ENCODE peak calls at places on chromosomes 5 and 9, in five cellular contexts. T, G, Q, N and M are unnamed samples.

GRCh38 chr5:127934791-127935256 is 148.7 kb upstream of the SLC12A2 start:
- DNase-seq in G (peak; percentile 94), T (peak; percentile 82), Q (peak; percentile 36), N (peak; percentile 97), M (peak; percentile 78)

GRCh38 chr5:15472116-15472515 is 27.9 kb upstream of the FBXL7 start:
- DNase-seq in N (no peak), Q (no peak), G (no peak), T (peak; percentile 74), M (no peak)

GRCh38 chr9:78146241-78146640 is 89.6 kb upstream of the CEP78 start:
- DNase-seq in T (no peak), Q (no peak), G (no peak), N (no peak), M (no peak)

GRCh38 chr5:38445374-38446028 is 110.9 kb downstream of the LIFR start:
- DNase-seq in Q (no peak), N (no peak), T (no peak), G (no peak), M (no peak)

GRCh38 chr9:20041717-20042116 is 252.9 kb upstream of the SLC24A2 start:
- DNase-seq in T (no peak), G (no peak), N (no peak), Q (no peak), M (no peak)

GRCh38 chr9:22682536-22683392 is 236.1 kb downstream of the DMRTA1 start:
- DNase-seq in G (no peak), T (no peak), N (no peak), Q (no peak), M (no peak)

GRCh38 chr5:140298183-140298601 is 4.7 kb downstream of the PFDN1 start:
- DNase-seq in N (peak; percentile 16), T (peak; percentile 15), Q (no peak), G (no peak), M (no peak)

GRCh38 chr5:62044989-62045388 is 261.0 kb upstream of the KIF2A start:
- DNase-seq in Q (no peak), N (no peak), G (no peak), T (no peak), M (no peak)

GRCh38 chr5:67639311-67639710 is 442.7 kb upstream of the CD180 start:
- DNase-seq in T (peak; percentile 15), N (no peak), Q (no peak), G (no peak), M (no peak)

GRCh38 chr5:55456216-55456895 is 78.4 kb downstream of the PLPP1 start:
- DNase-seq in N (no peak), T (no peak), Q (no peak), G (no peak), M (no peak)

GRCh38 chr9:100186356-100186755 is 87.3 kb downstream of the INVS start:
- DNase-seq in N (no peak), G (no peak), T (no peak), Q (no peak), M (no peak)

GRCh38 chr5:127338501-127338900 is 47.9 kb downstream of the MEGF10 start:
- DNase-seq in N (no peak), G (no peak), T (no peak), Q (no peak), M (no peak)

GRCh38 chr5:140420226-140420570 is 18.6 kb downstream of the ANKHD1 start:
- DNase-seq in Q (no peak), N (no peak), G (no peak), T (no peak), M (no peak)

GRCh38 chr9:33117306-33117705 is 40.8 kb upstream of the SMU1 start:
- DNase-seq in Q (no peak), N (no peak), G (no peak), T (no peak), M (no peak)

GRCh38 chr5:82386576-82386975 is 108.4 kb upstream of the RPS23 start:
- DNase-seq in T (no peak), N (no peak), G (no peak), Q (no peak), M (no peak)

GRCh38 chr9:136902259-136902821 is 16.0 kb downstream of the TRAF2 start:
- DNase-seq in N (no peak), Q (peak; percentile 89), T (no peak), G (no peak), M (no peak)

GRCh38 chr5:93916872-93917271 is 175.5 kb upstream of the POU5F2 start:
- DNase-seq in T (no peak), N (no peak), Q (no peak), G (no peak), M (no peak)

GRCh38 chr9:107375651-107376369 is 92.7 kb downstream of the RAD23B start:
- DNase-seq in Q (no peak), T (no peak), G (no peak), N (no peak), M (no peak)

DNA sequence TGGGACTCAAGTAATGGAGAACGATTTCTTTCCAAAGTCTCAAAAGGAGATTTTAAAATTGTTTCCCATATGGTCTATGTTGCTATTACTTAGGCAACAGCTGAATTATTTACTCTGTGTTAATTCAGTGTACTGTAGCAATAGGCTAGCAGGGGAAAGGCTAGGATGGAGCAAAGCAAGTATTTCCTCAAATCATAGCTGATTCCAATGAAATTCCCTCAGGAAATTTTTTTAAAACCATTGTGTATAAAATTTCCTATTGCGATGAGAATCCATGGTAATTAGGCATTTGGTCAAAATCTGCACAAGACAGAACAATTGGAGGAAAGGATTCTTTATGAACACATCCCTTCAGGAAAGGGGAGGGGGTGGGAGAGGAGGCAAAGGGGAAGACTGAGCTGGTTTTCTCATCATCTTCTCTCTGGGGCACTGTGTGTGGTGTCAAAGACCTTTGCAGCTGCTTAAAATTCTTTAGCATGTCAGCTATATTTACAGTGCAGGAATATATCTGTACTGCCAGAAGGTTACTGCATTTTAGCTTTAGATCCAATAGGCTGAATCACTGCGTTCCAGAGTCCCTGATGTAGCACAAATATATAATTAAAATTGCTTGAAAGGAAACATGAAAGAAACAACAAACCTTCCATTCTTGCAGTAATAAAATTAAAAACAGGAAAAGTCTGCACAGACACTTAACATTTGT is 95.3 kb downstream of the ZNF608 start:
- DNase-seq in G (no peak), N (no peak), T (no peak), Q (no peak), M (peak; percentile 18)
- H3K4me3 ChIP-seq in G (peak overlapping the region; percentile 47), N (peak overlapping the region; percentile 31), T (peak overlapping the region; percentile 49), Q (peak overlapping the region; percentile 52), M (peak overlapping the region; percentile 40)

DNA sequence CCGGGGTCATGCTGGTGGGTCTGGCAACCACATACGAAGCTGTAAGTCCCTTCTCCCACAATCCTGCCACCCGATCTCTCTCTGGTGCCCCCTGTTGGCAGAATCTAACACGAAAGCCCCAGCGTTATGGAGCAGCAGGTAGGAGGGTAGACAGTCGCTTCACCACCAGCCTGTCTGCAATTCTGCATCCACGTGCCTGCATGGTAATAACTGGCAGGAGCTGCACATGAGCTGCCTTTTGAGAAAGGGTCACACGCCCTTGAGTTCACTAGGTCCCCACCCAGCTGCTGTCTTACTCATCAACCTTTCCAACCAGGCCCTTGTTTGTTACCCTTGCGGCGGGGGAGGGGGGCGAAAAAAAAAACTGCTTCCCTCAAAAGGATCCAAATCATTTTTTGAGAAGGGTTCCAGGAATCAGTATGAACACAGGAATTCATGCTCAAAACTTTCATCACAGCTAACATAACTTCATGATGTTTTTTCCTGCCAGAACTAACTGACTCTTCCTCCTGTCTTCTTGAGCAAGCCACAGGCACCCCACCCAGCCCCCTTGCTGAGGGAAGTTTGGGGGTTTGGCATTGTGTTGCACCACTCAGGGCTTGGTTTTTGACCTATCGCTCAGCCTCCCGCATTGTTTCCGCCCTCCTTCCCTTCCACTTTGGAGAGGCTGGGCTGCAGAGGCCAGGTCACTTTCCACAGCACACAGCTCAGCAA is 19.6 kb upstream of the TMEM252 start:
- DNase-seq in T (peak; percentile 85), Q (peak; percentile 37), N (peak; percentile 29), G (peak; percentile 19), M (peak; percentile 53)
- TF ChIP-seq CTCF in T (peak; percentile 70), Q (peak; percentile 23), N (peak; percentile 60), G (peak; percentile 69), M (peak; percentile 62)

GRCh38 chr5:74199005-74199404 is 441.5 kb downstream of the ENC1 start:
- DNase-seq in N (no peak), G (no peak), Q (no peak), T (no peak), M (no peak)

GRCh38 chr5:74199436-74200210 is 440.9 kb downstream of the ENC1 start:
- DNase-seq in Q (no peak), G (no peak), T (no peak), N (no peak), M (no peak)

GRCh38 chr5:74198156-74198555 is 442.4 kb downstream of the ENC1 start:
- DNase-seq in Q (no peak), N (no peak), T (no peak), G (no peak), M (no peak)

GRCh38 chr5:74201334-74202081 is 439.0 kb downstream of the ENC1 start:
- DNase-seq in Q (peak; percentile 71), N (no peak), G (no peak), T (no peak), M (no peak)

GRCh38 chr5:74200560-74200959 is 440.0 kb downstream of the ENC1 start:
- DNase-seq in Q (no peak), N (no peak), G (no peak), T (no peak), M (no peak)
- H3K4me3 ChIP-seq in Q (no peak overlapping the region), N (no peak overlapping the region), G (no peak overlapping the region), T (no peak overlapping the region), M (no peak overlapping the region)

GRCh38 chr9:122103985-122104384 is 10.9 kb upstream of the TTLL11 start:
- DNase-seq in G (no peak), T (no peak), N (no peak), Q (no peak), M (no peak)
- TF ChIP-seq CTCF in G (no peak), T (no peak), N (no peak), Q (no peak), M (no peak)

DNA sequence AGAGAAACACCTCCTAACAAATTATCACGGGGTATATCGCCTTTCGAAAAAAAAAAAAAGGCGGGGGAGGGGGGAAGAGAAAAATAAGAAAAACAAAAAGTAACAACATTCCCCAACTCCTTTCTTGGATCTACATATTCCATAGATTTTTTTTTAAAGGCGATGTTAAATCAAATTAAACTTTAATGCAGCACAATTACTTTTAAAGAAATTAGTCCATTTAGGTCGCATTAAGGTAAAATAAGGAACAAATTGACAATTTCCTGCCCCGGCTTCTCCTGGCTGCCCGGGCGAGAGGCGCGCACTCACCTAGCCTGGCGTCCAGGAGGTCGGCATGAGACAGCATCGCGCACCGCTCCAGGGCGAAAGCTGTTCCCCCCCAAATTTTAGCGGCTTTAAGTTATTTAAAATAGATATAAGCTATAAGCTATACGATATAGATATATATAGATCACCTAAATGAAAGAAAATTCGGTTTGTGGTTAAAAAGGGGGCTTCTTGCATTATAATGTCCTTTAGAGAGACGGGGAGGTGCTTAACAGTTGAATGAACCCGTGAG is at the start of gene OTP:
- DNase-seq in G (no peak), N (no peak), T (no peak), Q (no peak), M (no peak)
- H3K4me3 ChIP-seq in G (no peak within 1 kb of the TSS), N (no peak within 1 kb of the TSS), T (peak within 1 kb of the TSS; percentile 46), Q (no peak within 1 kb of the TSS), M (peak within 1 kb of the TSS; percentile 40)

GRCh38 chr5:34703767-34704324 is 47.7 kb downstream of the RAI14 start:
- DNase-seq in G (no peak), T (peak; percentile 82), N (no peak), Q (no peak), M (peak; percentile 70)
- TF ChIP-seq CTCF in G (no peak), T (no peak), N (no peak), Q (no peak), M (no peak)